ENCODE peak calls at places on chromosomes 2 and 18, in five cellular contexts. L, K, D, A and C are unnamed samples.

GRCh38 chr2:43082111-43082877 is 144.1 kb downstream of the ZFP36L2 start:
- DNase-seq in L (no peak), K (peak; percentile 73), D (peak; percentile 72), A (no peak), C (peak; percentile 66)

GRCh38 chr2:120177011-120177621 is 46.1 kb downstream of the TMEM185B start:
- DNase-seq in L (peak; percentile 36), K (peak; percentile 76), D (no peak), A (peak; percentile 85), C (no peak)

GRCh38 chr2:75627902-75628504 is 18.6 kb upstream of the MRPL19 start:
- DNase-seq in L (peak; percentile 32), K (peak; percentile 89), D (peak; percentile 72), A (peak; percentile 55), C (peak; percentile 83)

GRCh38 chr2:241535871-241536639 is 22.5 kb upstream of the BOK start:
- DNase-seq in L (no peak), K (peak; percentile 73), D (no peak), A (no peak), C (no peak)

GRCh38 chr2:173605994-173606393 is 251.3 kb downstream of the CDCA7 start:
- DNase-seq in L (no peak), K (no peak), D (no peak), A (no peak), C (no peak)

GRCh38 chr2:197628043-197628500 is 47.3 kb downstream of the RFTN2 start:
- DNase-seq in L (no peak), K (no peak), D (no peak), A (no peak), C (no peak)

GRCh38 chr2:71460056-71460455 is 6.7 kb downstream of the DYSF start:
- DNase-seq in L (no peak), K (no peak), D (no peak), A (no peak), C (no peak)

GRCh38 chr2:241574911-241575623 is 16.5 kb downstream of the BOK start:
- DNase-seq in L (no peak), K (no peak), D (no peak), A (no peak), C (no peak)

GRCh38 chr2:154713605-154714004 is 15.1 kb downstream of the KCNJ3 start:
- DNase-seq in L (no peak), K (no peak), D (no peak), A (no peak), C (no peak)

GRCh38 chr18:74840492-74841167 is 243.0 kb downstream of the ZNF407 start:
- DNase-seq in L (no peak), K (no peak), D (peak; percentile 27), A (no peak), C (peak; percentile 19)

GRCh38 chr2:150587547-150588209 is 100.2 kb upstream of the RND3 start:
- DNase-seq in L (no peak), K (no peak), D (no peak), A (no peak), C (no peak)

GRCh38 chr2:225037374-225038075 is 4.7 kb downstream of the DOCK10 start:
- DNase-seq in L (no peak), K (no peak), D (peak; percentile 18), A (peak; percentile 53), C (no peak)

GRCh38 chr18:28715206-28715605 is 538.3 kb upstream of the CDH2 start:
- DNase-seq in L (no peak), K (no peak), D (no peak), A (no peak), C (no peak)

GRCh38 chr2:190200603-190201002 is 119.0 kb downstream of the HIBCH start:
- DNase-seq in L (no peak), K (no peak), D (no peak), A (no peak), C (no peak)

GRCh38 chr2:217396165-217396564 is 536.3 kb upstream of the TNP1 start:
- DNase-seq in L (no peak), K (no peak), D (peak; percentile 66), A (no peak), C (no peak)

GRCh38 chr2:235587202-235587601 is 93.4 kb downstream of the AGAP1 start:
- DNase-seq in L (no peak), K (no peak), D (no peak), A (no peak), C (no peak)

GRCh38 chr2:163601377-163601776 is 134.4 kb downstream of the FIGN start:
- DNase-seq in L (no peak), K (no peak), D (peak; percentile 96), A (no peak), C (peak; percentile 83)

GRCh38 chr18:74249181-74249968 is 42.4 kb downstream of the CYB5A start:
- DNase-seq in L (no peak), K (no peak), D (peak; percentile 93), A (peak; percentile 26), C (no peak)

GRCh38 chr18:65924878-65925277 is 174.1 kb downstream of the CDH7 start:
- DNase-seq in L (no peak), K (no peak), D (no peak), A (no peak), C (no peak)

GRCh38 chr2:204681412-204681811 is 136.1 kb downstream of the PARD3B start:
- DNase-seq in L (no peak), K (no peak), D (peak; percentile 46), A (no peak), C (no peak)

GRCh38 chr2:2935445-2936149 is 442.0 kb downstream of the EIPR1 start:
- DNase-seq in L (no peak), K (no peak), D (no peak), A (no peak), C (no peak)

GRCh38 chr2:68741805-68742306 is 7.2 kb downstream of the ARHGAP25 start:
- DNase-seq in L (no peak), K (no peak), D (no peak), A (peak; percentile 22), C (no peak)

GRCh38 chr2:241858206-241859016 is at the start of gene PDCD1:
- DNase-seq in L (no peak), K (peak; percentile 72), D (no peak), A (no peak), C (no peak)

GRCh38 chr18:55586841-55587240 is 1.2 kb downstream of the TCF4 start:
- DNase-seq in L (no peak), K (no peak), D (peak; percentile 26), A (no peak), C (peak; percentile 20)

GRCh38 chr2:150569761-150570160 is 82.3 kb upstream of the RND3 start:
- DNase-seq in L (no peak), K (no peak), D (no peak), A (no peak), C (no peak)

GRCh38 chr2:61557386-61557785 is 19.2 kb upstream of the XPO1 start:
- DNase-seq in L (no peak), K (no peak), D (no peak), A (no peak), C (no peak)

GRCh38 chr18:59549797-59550516 is 147.3 kb downstream of the CCBE1 start:
- DNase-seq in L (no peak), K (no peak), D (no peak), A (no peak), C (no peak)

GRCh38 chr2:145123606-145124005 is 603.7 kb upstream of the ZEB2 start:
- DNase-seq in L (no peak), K (no peak), D (no peak), A (no peak), C (no peak)

GRCh38 chr2:69308338-69308737 is 78.7 kb downstream of the GFPT1 start:
- DNase-seq in L (no peak), K (peak; percentile 73), D (no peak), A (no peak), C (no peak)

GRCh38 chr2:53633441-53633840 is 134.2 kb upstream of the CHAC2 start:
- DNase-seq in L (no peak), K (no peak), D (peak; percentile 18), A (no peak), C (no peak)

GRCh38 chr18:79387214-79387613 is 8.5 kb upstream of the NFATC1 start:
- DNase-seq in L (no peak), K (no peak), D (no peak), A (no peak), C (no peak)

GRCh38 chr2:108253106-108253505 is 13.3 kb downstream of the SULT1C3 start:
- DNase-seq in L (no peak), K (no peak), D (no peak), A (no peak), C (no peak)

GRCh38 chr18:2424420-2424819 is 146.9 kb downstream of the METTL4 start:
- DNase-seq in L (no peak), K (no peak), D (no peak), A (no peak), C (no peak)

GRCh38 chr18:76491436-76491800 is 3.6 kb downstream of the ZNF516 start:
- DNase-seq in L (no peak), K (peak; percentile 90), D (no peak), A (peak; percentile 38), C (no peak)

GRCh38 chr2:166127217-166128155 is at the start of gene SCN1A:
- DNase-seq in L (no peak), K (no peak), D (peak; percentile 60), A (peak; percentile 42), C (peak; percentile 39)